ENCODE peak calls at places on chromosomes 16 and 17, in five cellular contexts. A is mucosa of gallbladder; D is activated naive CD4-positive, alpha-beta T cell; N is M059J; X is head of caudate nucleus. K is an unnamed sample.

GRCh38 chr16:50667497-50668367 is 13.4 kb downstream of the SNX20 start:
- DNase-seq in A (no peak), X (no peak), D (no peak), N (no peak), K (no peak)

GRCh38 chr16:17258848-17259713 is 211.7 kb downstream of the XYLT1 start:
- DNase-seq in N (peak; percentile 40), A (no peak), D (no peak), X (no peak), K (no peak)

GRCh38 chr17:50533720-50534148 is 1.2 kb downstream of the EPN3 start:
- DNase-seq in A (peak; percentile 87), N (peak; percentile 55), X (no peak), D (no peak), K (no peak)

GRCh38 chr17:34178047-34178446 is 77.0 kb upstream of the CCL2 start:
- DNase-seq in N (peak; percentile 30), A (no peak), X (no peak), D (no peak), K (no peak)

GRCh38 chr16:30340621-30341020 is 14.5 kb downstream of the CD2BP2 start:
- DNase-seq in N (no peak), X (peak; percentile 37), A (no peak), D (no peak), K (no peak)

GRCh38 chr17:74037320-74037719 is 166.2 kb upstream of the RPL38 start:
- DNase-seq in X (no peak), D (no peak), N (peak; percentile 44), A (peak; percentile 75), K (no peak)

GRCh38 chr17:12584727-12585126 is 81.0 kb upstream of the MYOCD start:
- DNase-seq in A (no peak), N (peak; percentile 46), D (no peak), X (no peak), K (no peak)

GRCh38 chr17:68389041-68389440 is 68.3 kb downstream of the WIPI1 start:
- DNase-seq in A (no peak), N (no peak), D (no peak), X (no peak), K (no peak)

GRCh38 chr17:35841505-35841904 is 27.2 kb downstream of the HEATR9 start:
- DNase-seq in N (peak; percentile 17), X (no peak), D (no peak), A (no peak), K (no peak)

GRCh38 chr17:64536913-64537312 is 30.1 kb downstream of the CEP95 start:
- DNase-seq in A (no peak), N (no peak), X (no peak), D (no peak), K (no peak)

GRCh38 chr16:30413116-30413806 is 5.9 kb downstream of the ZNF771 start:
- DNase-seq in N (no peak), A (no peak), X (no peak), D (no peak), K (no peak)

GRCh38 chr16:58099956-58100300 is 29.3 kb downstream of the CFAP20 start:
- DNase-seq in D (no peak), N (no peak), X (no peak), A (no peak), K (no peak)

GRCh38 chr17:21680366-21680765 is 12.0 kb upstream of the KCNJ18 start:
- DNase-seq in N (no peak), X (no peak), A (no peak), D (no peak), K (no peak)

GRCh38 chr17:16941072-16941641 is 30.8 kb downstream of the TNFRSF13B start:
- DNase-seq in D (no peak), N (no peak), A (no peak), X (peak; percentile 11), K (no peak)

GRCh38 chr16:4882261-4882632 is 35.0 kb downstream of the UBN1 start:
- DNase-seq in N (no peak), X (no peak), D (no peak), A (no peak), K (no peak)

GRCh38 chr17:74768069-74768762 is 7.9 kb downstream of the NAT9 start:
- DNase-seq in X (no peak), D (no peak), N (peak; percentile 92), A (peak; percentile 90), K (peak; percentile 81)

GRCh38 chr16:71383054-71383773 is 24.7 kb downstream of the CALB2 start:
- DNase-seq in N (peak; percentile 48), D (no peak), X (no peak), A (no peak), K (no peak)

GRCh38 chr17:71011389-71011788 is 842.1 kb downstream of the KCNJ2 start:
- DNase-seq in N (no peak), A (no peak), X (no peak), D (no peak), K (no peak)

GRCh38 chr17:50196036-50196435 is 5.4 kb downstream of the COL1A1 start:
- DNase-seq in A (no peak), N (no peak), X (no peak), D (no peak), K (no peak)

GRCh38 chr16:66390346-66391108 is 24.0 kb downstream of the CDH5 start:
- DNase-seq in X (no peak), A (no peak), D (no peak), N (no peak), K (no peak)

GRCh38 chr17:19755392-19755791 is 7.3 kb upstream of the ALDH3A1 start:
- DNase-seq in X (no peak), D (no peak), N (no peak), A (no peak), K (no peak)

GRCh38 chr17:10276436-10276835 is 78.0 kb upstream of the GAS7 start:
- DNase-seq in N (no peak), X (no peak), A (no peak), D (no peak), K (no peak)

GRCh38 chr17:5770556-5771270 is 186.4 kb upstream of the NLRP1 start:
- DNase-seq in N (no peak), D (no peak), A (no peak), X (no peak), K (no peak)

GRCh38 chr17:15169676-15170075 is 95.5 kb downstream of the PMP22 start:
- DNase-seq in X (no peak), A (no peak), D (no peak), N (peak; percentile 79), K (no peak)

GRCh38 chr16:35506018-35506897 is 2046.8 kb downstream of the TP53TG3F start:
- DNase-seq in A (no peak), N (no peak), D (no peak), X (no peak), K (no peak)

GRCh38 chr17:48624544-48625501 is 1.3 kb downstream of the HOXB9 start:
- DNase-seq in A (no peak), D (no peak), N (peak; percentile 56), X (no peak), K (no peak)

GRCh38 chr16:28998837-28999236 is 14.0 kb downstream of the LAT start:
- DNase-seq in X (no peak), D (no peak), A (no peak), N (no peak), K (no peak)

GRCh38 chr16:1311738-1312458 is 2.5 kb downstream of the UBE2I start:
- DNase-seq in N (no peak), D (no peak), X (no peak), A (no peak), K (no peak)

GRCh38 chr17:10127819-10128375 is 70.5 kb downstream of the GAS7 start:
- DNase-seq in A (peak; percentile 67), X (peak; percentile 52), N (no peak), D (no peak), K (peak; percentile 67)

GRCh38 chr16:10502766-10503165 is 77.6 kb downstream of the EMP2 start:
- DNase-seq in D (no peak), A (no peak), X (no peak), N (no peak), K (no peak)

GRCh38 chr17:38509008-38509771 is 80.9 kb downstream of the ARHGAP23 start:
- DNase-seq in A (peak; percentile 68), D (peak; percentile 49), N (peak; percentile 45), X (peak; percentile 77), K (peak; percentile 94)